ENCODE peak calls at places on chromosomes 13 and 19, in seven cellular contexts. One of them, this sample, is unnamed.

GRCh38 chr13:113405481-113406300 is 41.8 kb upstream of the GRTP1 start:
- DNase-seq in ovary: no peak
- DNase-seq in heart left ventricle: no peak
- DNase-seq in heart right ventricle: no peak
- DNase-seq in CD8-positive, alpha-beta T cell: no peak
- DNase-seq in fibroblast of lung: no peak
- DNase-seq in esophagus squamous epithelium: no peak
- DNase-seq in this sample: no peak

GRCh38 chr13:109764474-109765292 is 21.7 kb downstream of the IRS2 start:
- DNase-seq in heart left ventricle: no peak
- DNase-seq in heart right ventricle: no peak
- DNase-seq in fibroblast of lung: peak
- DNase-seq in ovary: no peak
- DNase-seq in CD8-positive, alpha-beta T cell: no peak
- DNase-seq in esophagus squamous epithelium: no peak
- DNase-seq in this sample: no peak

GRCh38 chr13:34249546-34249945 is 431.6 kb downstream of the RFC3 start:
- DNase-seq in esophagus squamous epithelium: no peak
- DNase-seq in heart left ventricle: no peak
- DNase-seq in fibroblast of lung: no peak
- DNase-seq in CD8-positive, alpha-beta T cell: no peak
- DNase-seq in heart right ventricle: no peak
- DNase-seq in ovary: no peak
- DNase-seq in this sample: no peak

GRCh38 chr13:75345191-75345590 is 136.8 kb downstream of the TBC1D4 start:
- DNase-seq in esophagus squamous epithelium: no peak
- DNase-seq in fibroblast of lung: peak
- DNase-seq in ovary: no peak
- DNase-seq in heart left ventricle: no peak
- DNase-seq in heart right ventricle: no peak
- DNase-seq in CD8-positive, alpha-beta T cell: no peak
- DNase-seq in this sample: peak

GRCh38 chr13:80671773-80672172 is 330.8 kb upstream of the SPRY2 start:
- DNase-seq in ovary: no peak
- DNase-seq in heart left ventricle: no peak
- DNase-seq in fibroblast of lung: no peak
- DNase-seq in esophagus squamous epithelium: no peak
- DNase-seq in CD8-positive, alpha-beta T cell: no peak
- DNase-seq in heart right ventricle: no peak
- DNase-seq in this sample: no peak

GRCh38 chr19:34366670-34367423 is 1.9 kb downstream of the GPI start:
- DNase-seq in esophagus squamous epithelium: no peak
- DNase-seq in fibroblast of lung: peak
- DNase-seq in CD8-positive, alpha-beta T cell: no peak
- DNase-seq in heart left ventricle: no peak
- DNase-seq in ovary: no peak
- DNase-seq in heart right ventricle: no peak
- DNase-seq in this sample: peak

GRCh38 chr13:100244431-100244830 is 155.5 kb downstream of the PCCA start:
- DNase-seq in CD8-positive, alpha-beta T cell: no peak
- DNase-seq in heart left ventricle: no peak
- DNase-seq in heart right ventricle: no peak
- DNase-seq in esophagus squamous epithelium: no peak
- DNase-seq in ovary: no peak
- DNase-seq in fibroblast of lung: peak
- DNase-seq in this sample: peak

GRCh38 chr19:29478578-29479565 is 46.9 kb upstream of the VSTM2B start:
- DNase-seq in ovary: no peak
- DNase-seq in heart right ventricle: no peak
- DNase-seq in esophagus squamous epithelium: no peak
- DNase-seq in fibroblast of lung: no peak
- DNase-seq in heart left ventricle: no peak
- DNase-seq in CD8-positive, alpha-beta T cell: no peak
- DNase-seq in this sample: no peak

GRCh38 chr19:2546128-2547032 is 70.5 kb downstream of the GADD45B start:
- DNase-seq in fibroblast of lung: peak
- DNase-seq in CD8-positive, alpha-beta T cell: no peak
- DNase-seq in esophagus squamous epithelium: no peak
- DNase-seq in heart left ventricle: peak
- DNase-seq in ovary: peak
- DNase-seq in heart right ventricle: peak
- DNase-seq in this sample: peak

GRCh38 chr19:43651758-43652545 is 12.3 kb upstream of the CADM4 start:
- DNase-seq in heart right ventricle: peak
- DNase-seq in fibroblast of lung: peak
- DNase-seq in ovary: peak
- DNase-seq in heart left ventricle: peak
- DNase-seq in CD8-positive, alpha-beta T cell: peak
- DNase-seq in esophagus squamous epithelium: no peak
- DNase-seq in this sample: peak

GRCh38 chr13:94967183-94968039 is 255.1 kb upstream of the SOX21 start:
- DNase-seq in fibroblast of lung: peak
- DNase-seq in ovary: peak
- DNase-seq in heart right ventricle: no peak
- DNase-seq in CD8-positive, alpha-beta T cell: no peak
- DNase-seq in heart left ventricle: no peak
- DNase-seq in esophagus squamous epithelium: no peak
- DNase-seq in this sample: no peak

GRCh38 chr19:32580901-32581703 is at the start of gene PDCD5:
- DNase-seq in CD8-positive, alpha-beta T cell: peak
- DNase-seq in fibroblast of lung: peak
- DNase-seq in esophagus squamous epithelium: peak
- DNase-seq in ovary: peak
- DNase-seq in heart right ventricle: peak
- DNase-seq in heart left ventricle: peak
- DNase-seq in this sample: peak

GRCh38 chr19:29524201-29524911 is 1.4 kb upstream of the VSTM2B start:
- DNase-seq in ovary: no peak
- DNase-seq in heart right ventricle: no peak
- DNase-seq in heart left ventricle: no peak
- DNase-seq in esophagus squamous epithelium: no peak
- DNase-seq in CD8-positive, alpha-beta T cell: no peak
- DNase-seq in fibroblast of lung: no peak
- DNase-seq in this sample: no peak

GRCh38 chr19:11096210-11096841 is 7.1 kb downstream of the LDLR start:
- DNase-seq in heart right ventricle: peak
- DNase-seq in esophagus squamous epithelium: no peak
- DNase-seq in CD8-positive, alpha-beta T cell: peak
- DNase-seq in ovary: no peak
- DNase-seq in heart left ventricle: peak
- DNase-seq in fibroblast of lung: peak
- DNase-seq in this sample: peak

GRCh38 chr13:112733112-112733511 is 43.3 kb downstream of the ATP11A start:
- DNase-seq in CD8-positive, alpha-beta T cell: no peak
- DNase-seq in fibroblast of lung: no peak
- DNase-seq in heart left ventricle: no peak
- DNase-seq in ovary: no peak
- DNase-seq in heart right ventricle: no peak
- DNase-seq in esophagus squamous epithelium: no peak
- DNase-seq in this sample: no peak

GRCh38 chr13:58085819-58086218 is 454.3 kb downstream of the PCDH17 start:
- DNase-seq in fibroblast of lung: peak
- DNase-seq in esophagus squamous epithelium: no peak
- DNase-seq in ovary: no peak
- DNase-seq in heart right ventricle: no peak
- DNase-seq in heart left ventricle: no peak
- DNase-seq in CD8-positive, alpha-beta T cell: no peak
- DNase-seq in this sample: no peak

GRCh38 chr13:64928704-64929499 is 2301.2 kb downstream of the PCDH9 start:
- DNase-seq in esophagus squamous epithelium: no peak
- DNase-seq in fibroblast of lung: peak
- DNase-seq in heart right ventricle: no peak
- DNase-seq in heart left ventricle: no peak
- DNase-seq in ovary: no peak
- DNase-seq in CD8-positive, alpha-beta T cell: no peak
- DNase-seq in this sample: peak

DNA sequence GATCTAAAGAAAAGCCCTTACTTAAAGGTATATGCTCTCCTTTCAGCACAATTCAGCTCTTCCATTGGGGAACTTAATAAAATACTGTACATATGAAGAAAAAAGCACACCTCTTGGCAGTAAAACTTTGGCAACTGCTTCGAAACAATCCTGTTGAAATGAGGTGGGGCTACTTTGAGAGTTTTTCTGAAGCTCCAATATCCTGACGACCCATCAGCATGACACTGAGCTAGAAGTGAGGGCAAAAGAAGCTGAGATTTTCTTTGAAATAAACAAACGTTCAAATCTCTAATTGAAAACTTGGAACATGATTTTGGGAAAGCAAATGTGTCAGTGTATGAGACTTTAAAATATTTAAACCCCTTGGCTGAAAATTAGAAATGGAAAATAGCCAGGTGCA is 147.5 kb upstream of the RXFP2 start:
- DNase-seq in ovary: no peak
- DNase-seq in heart left ventricle: no peak
- DNase-seq in esophagus squamous epithelium: no peak
- DNase-seq in fibroblast of lung: no peak
- DNase-seq in CD8-positive, alpha-beta T cell: no peak
- DNase-seq in heart right ventricle: no peak
- DNase-seq in this sample: no peak
- TF ChIP-seq CTCF in ovary: no peak
- TF ChIP-seq CTCF in heart left ventricle: no peak
- TF ChIP-seq CTCF in esophagus squamous epithelium: no peak
- TF ChIP-seq CTCF in fibroblast of lung: no peak
- TF ChIP-seq CTCF in CD8-positive, alpha-beta T cell: no peak
- TF ChIP-seq CTCF in heart right ventricle: no peak
- TF ChIP-seq CTCF in this sample: no peak

DNA sequence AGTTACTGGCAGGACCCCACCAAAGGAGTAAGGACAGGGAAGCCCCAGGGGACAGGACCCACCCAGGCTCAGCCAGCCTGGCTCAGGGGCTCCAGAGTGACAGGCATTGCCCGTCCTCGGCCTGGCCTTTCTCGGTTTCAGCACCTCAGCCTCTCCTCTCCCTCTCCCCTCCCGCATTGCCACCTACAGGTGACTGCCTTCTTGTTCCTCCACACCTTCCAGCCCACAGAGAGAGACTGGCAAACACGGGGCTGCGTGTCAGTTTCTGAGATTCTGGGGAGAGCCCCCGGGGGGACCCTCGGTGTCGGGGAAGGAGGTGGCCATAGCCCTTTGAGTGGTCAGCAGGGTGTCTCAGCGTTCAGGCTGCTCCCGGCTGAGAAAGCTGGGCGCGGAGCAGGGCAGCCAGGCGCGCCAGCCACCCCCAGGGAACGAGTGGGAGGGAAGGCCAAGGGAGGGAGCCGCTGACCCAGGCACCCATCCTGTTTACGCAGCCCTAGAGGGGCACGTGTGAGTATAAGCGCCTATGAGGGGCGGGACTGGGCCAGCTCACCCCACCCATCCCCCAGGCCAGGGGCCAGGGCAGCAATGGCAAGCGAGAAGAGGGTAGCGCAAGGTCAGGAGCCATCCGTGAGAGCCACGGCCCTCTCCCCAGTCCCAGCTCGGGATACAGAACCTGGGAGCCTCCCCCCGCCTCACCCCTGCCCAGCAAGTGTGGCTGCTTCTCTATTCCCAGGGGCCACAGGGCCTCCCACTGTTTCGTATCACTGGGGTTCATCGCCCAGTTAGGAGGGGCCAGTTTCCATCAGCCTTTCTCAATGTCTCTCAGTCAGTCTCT is 743 bp upstream of the DMKN start:
- DNase-seq in ovary: no peak
- DNase-seq in fibroblast of lung: no peak
- DNase-seq in heart right ventricle: no peak
- DNase-seq in esophagus squamous epithelium: no peak
- DNase-seq in CD8-positive, alpha-beta T cell: no peak
- DNase-seq in heart left ventricle: no peak
- DNase-seq in this sample: peak
- H3K4me3 ChIP-seq in ovary: no peak
- H3K4me3 ChIP-seq in fibroblast of lung: no peak
- H3K4me3 ChIP-seq in heart right ventricle: no peak
- H3K4me3 ChIP-seq in esophagus squamous epithelium: no peak
- H3K4me3 ChIP-seq in CD8-positive, alpha-beta T cell: no peak
- H3K4me3 ChIP-seq in heart left ventricle: no peak
- H3K4me3 ChIP-seq in this sample: no peak

GRCh38 chr19:4691383-4691782 is 21.2 kb upstream of the MYDGF start:
- DNase-seq in ovary: no peak
- DNase-seq in esophagus squamous epithelium: no peak
- DNase-seq in heart right ventricle: no peak
- DNase-seq in CD8-positive, alpha-beta T cell: no peak
- DNase-seq in fibroblast of lung: no peak
- DNase-seq in heart left ventricle: no peak
- DNase-seq in this sample: no peak

GRCh38 chr19:4689403-4689802 is 19.3 kb upstream of the MYDGF start:
- DNase-seq in fibroblast of lung: no peak
- DNase-seq in esophagus squamous epithelium: no peak
- DNase-seq in CD8-positive, alpha-beta T cell: no peak
- DNase-seq in heart left ventricle: no peak
- DNase-seq in heart right ventricle: no peak
- DNase-seq in ovary: no peak
- DNase-seq in this sample: no peak

GRCh38 chr19:4692275-4693077 is 22.3 kb upstream of the MYDGF start:
- DNase-seq in CD8-positive, alpha-beta T cell: no peak
- DNase-seq in heart left ventricle: no peak
- DNase-seq in fibroblast of lung: no peak
- DNase-seq in ovary: no peak
- DNase-seq in heart right ventricle: no peak
- DNase-seq in esophagus squamous epithelium: no peak
- DNase-seq in this sample: no peak

GRCh38 chr19:4688587-4688986 is 18.4 kb upstream of the MYDGF start:
- DNase-seq in esophagus squamous epithelium: no peak
- DNase-seq in heart right ventricle: no peak
- DNase-seq in ovary: no peak
- DNase-seq in CD8-positive, alpha-beta T cell: no peak
- DNase-seq in fibroblast of lung: no peak
- DNase-seq in heart left ventricle: no peak
- DNase-seq in this sample: no peak

GRCh38 chr19:4690362-4690761 is 20.2 kb upstream of the MYDGF start:
- DNase-seq in ovary: no peak
- DNase-seq in CD8-positive, alpha-beta T cell: no peak
- DNase-seq in heart right ventricle: no peak
- DNase-seq in heart left ventricle: no peak
- DNase-seq in esophagus squamous epithelium: no peak
- DNase-seq in fibroblast of lung: no peak
- DNase-seq in this sample: no peak
- TF ChIP-seq CTCF in ovary: no peak
- TF ChIP-seq CTCF in CD8-positive, alpha-beta T cell: no peak
- TF ChIP-seq CTCF in heart right ventricle: no peak
- TF ChIP-seq CTCF in heart left ventricle: no peak
- TF ChIP-seq CTCF in esophagus squamous epithelium: no peak
- TF ChIP-seq CTCF in fibroblast of lung: no peak
- TF ChIP-seq CTCF in this sample: no peak

GRCh38 chr13:21897140-21897539 is 226.3 kb downstream of the FGF9 start:
- DNase-seq in ovary: no peak
- DNase-seq in CD8-positive, alpha-beta T cell: no peak
- DNase-seq in heart right ventricle: no peak
- DNase-seq in fibroblast of lung: no peak
- DNase-seq in esophagus squamous epithelium: no peak
- DNase-seq in heart left ventricle: no peak
- DNase-seq in this sample: no peak

GRCh38 chr13:21895769-21896168 is 224.9 kb downstream of the FGF9 start:
- DNase-seq in ovary: no peak
- DNase-seq in fibroblast of lung: no peak
- DNase-seq in heart left ventricle: no peak
- DNase-seq in esophagus squamous epithelium: no peak
- DNase-seq in CD8-positive, alpha-beta T cell: no peak
- DNase-seq in heart right ventricle: no peak
- DNase-seq in this sample: no peak

GRCh38 chr13:21898461-21898860 is 227.6 kb downstream of the FGF9 start:
- DNase-seq in CD8-positive, alpha-beta T cell: no peak
- DNase-seq in esophagus squamous epithelium: no peak
- DNase-seq in ovary: no peak
- DNase-seq in fibroblast of lung: no peak
- DNase-seq in heart left ventricle: no peak
- DNase-seq in heart right ventricle: no peak
- DNase-seq in this sample: no peak

GRCh38 chr13:21894091-21894490 is 223.2 kb downstream of the FGF9 start:
- DNase-seq in heart left ventricle: no peak
- DNase-seq in heart right ventricle: no peak
- DNase-seq in CD8-positive, alpha-beta T cell: no peak
- DNase-seq in ovary: no peak
- DNase-seq in esophagus squamous epithelium: no peak
- DNase-seq in fibroblast of lung: no peak
- DNase-seq in this sample: no peak

GRCh38 chr13:21894703-21895699 is 224.1 kb downstream of the FGF9 start:
- DNase-seq in heart right ventricle: no peak
- DNase-seq in esophagus squamous epithelium: no peak
- DNase-seq in fibroblast of lung: no peak
- DNase-seq in heart left ventricle: no peak
- DNase-seq in ovary: no peak
- DNase-seq in CD8-positive, alpha-beta T cell: no peak
- DNase-seq in this sample: no peak
- H3K4me3 ChIP-seq in heart right ventricle: no peak
- H3K4me3 ChIP-seq in esophagus squamous epithelium: no peak
- H3K4me3 ChIP-seq in fibroblast of lung: no peak
- H3K4me3 ChIP-seq in heart left ventricle: no peak
- H3K4me3 ChIP-seq in ovary: no peak
- H3K4me3 ChIP-seq in CD8-positive, alpha-beta T cell: no peak
- H3K4me3 ChIP-seq in this sample: no peak